ENCODE peak calls at places on chromosomes 1 and 21, in nine cellular contexts. One of them, this sample, is unnamed.

GRCh38 chr1:156407344-156407743 is 38.3 kb downstream of the RHBG start:
- DNase-seq in esophagus muscularis mucosa: no peak
- DNase-seq in aorta: no peak
- DNase-seq in psoas muscle: peak; percentile 26
- DNase-seq in left lung: no peak
- DNase-seq in iPS DF 6.9: no peak
- DNase-seq in mammary epithelial cell: no peak
- DNase-seq in Peyer's patch: no peak
- DNase-seq in effector memory CD4-positive, alpha-beta T cell: no peak
- DNase-seq in this sample: peak; percentile 75

GRCh38 chr21:39079617-39080016 is 103.6 kb downstream of the PSMG1 start:
- DNase-seq in esophagus muscularis mucosa: no peak
- DNase-seq in aorta: peak; percentile 93
- DNase-seq in psoas muscle: peak; percentile 76
- DNase-seq in left lung: peak; percentile 95
- DNase-seq in iPS DF 6.9: no peak
- DNase-seq in mammary epithelial cell: no peak
- DNase-seq in Peyer's patch: no peak
- DNase-seq in effector memory CD4-positive, alpha-beta T cell: no peak
- DNase-seq in this sample: no peak

GRCh38 chr1:20678599-20678998 is 17.4 kb upstream of the DDOST start:
- DNase-seq in esophagus muscularis mucosa: no peak
- DNase-seq in aorta: no peak
- DNase-seq in psoas muscle: no peak
- DNase-seq in left lung: no peak
- DNase-seq in iPS DF 6.9: no peak
- DNase-seq in mammary epithelial cell: no peak
- DNase-seq in Peyer's patch: peak; percentile 4
- DNase-seq in effector memory CD4-positive, alpha-beta T cell: no peak
- DNase-seq in this sample: no peak

GRCh38 chr21:15425049-15425448 is 304.7 kb upstream of the USP25 start:
- DNase-seq in esophagus muscularis mucosa: no peak
- DNase-seq in aorta: no peak
- DNase-seq in psoas muscle: no peak
- DNase-seq in left lung: no peak
- DNase-seq in iPS DF 6.9: no peak
- DNase-seq in mammary epithelial cell: no peak
- DNase-seq in Peyer's patch: no peak
- DNase-seq in effector memory CD4-positive, alpha-beta T cell: no peak
- DNase-seq in this sample: no peak

GRCh38 chr1:161958425-161958824 is 65.2 kb downstream of the OLFML2B start:
- DNase-seq in esophagus muscularis mucosa: no peak
- DNase-seq in aorta: no peak
- DNase-seq in psoas muscle: no peak
- DNase-seq in left lung: no peak
- DNase-seq in iPS DF 6.9: no peak
- DNase-seq in mammary epithelial cell: peak; percentile 88
- DNase-seq in Peyer's patch: no peak
- DNase-seq in effector memory CD4-positive, alpha-beta T cell: no peak
- DNase-seq in this sample: peak; percentile 72

GRCh38 chr1:101993703-101994102 is 3.0 kb downstream of the OLFM3 start:
- DNase-seq in esophagus muscularis mucosa: no peak
- DNase-seq in aorta: no peak
- DNase-seq in psoas muscle: no peak
- DNase-seq in left lung: no peak
- DNase-seq in iPS DF 6.9: no peak
- DNase-seq in mammary epithelial cell: no peak
- DNase-seq in Peyer's patch: no peak
- DNase-seq in effector memory CD4-positive, alpha-beta T cell: no peak
- DNase-seq in this sample: no peak

GRCh38 chr1:7261490-7261889 is 476.2 kb downstream of the CAMTA1 start:
- DNase-seq in esophagus muscularis mucosa: peak; percentile 39
- DNase-seq in aorta: no peak
- DNase-seq in psoas muscle: no peak
- DNase-seq in left lung: no peak
- DNase-seq in iPS DF 6.9: no peak
- DNase-seq in mammary epithelial cell: no peak
- DNase-seq in Peyer's patch: no peak
- DNase-seq in effector memory CD4-positive, alpha-beta T cell: no peak
- DNase-seq in this sample: no peak

GRCh38 chr1:201024251-201024998 is 911 bp upstream of the KIF21B start:
- DNase-seq in esophagus muscularis mucosa: no peak
- DNase-seq in aorta: no peak
- DNase-seq in psoas muscle: no peak
- DNase-seq in left lung: no peak
- DNase-seq in iPS DF 6.9: no peak
- DNase-seq in mammary epithelial cell: no peak
- DNase-seq in Peyer's patch: no peak
- DNase-seq in effector memory CD4-positive, alpha-beta T cell: no peak
- DNase-seq in this sample: no peak

GRCh38 chr21:41973427-41973831 is 19.6 kb upstream of the C2CD2 start:
- DNase-seq in esophagus muscularis mucosa: peak; percentile 42
- DNase-seq in aorta: no peak
- DNase-seq in psoas muscle: no peak
- DNase-seq in left lung: peak; percentile 38
- DNase-seq in iPS DF 6.9: no peak
- DNase-seq in mammary epithelial cell: no peak
- DNase-seq in Peyer's patch: peak; percentile 75
- DNase-seq in effector memory CD4-positive, alpha-beta T cell: no peak
- DNase-seq in this sample: no peak

GRCh38 chr21:44761747-44762208 is 39.8 kb downstream of the UBE2G2 start:
- DNase-seq in esophagus muscularis mucosa: no peak
- DNase-seq in aorta: no peak
- DNase-seq in psoas muscle: no peak
- DNase-seq in left lung: no peak
- DNase-seq in iPS DF 6.9: no peak
- DNase-seq in mammary epithelial cell: no peak
- DNase-seq in Peyer's patch: peak; percentile 60
- DNase-seq in effector memory CD4-positive, alpha-beta T cell: no peak
- DNase-seq in this sample: no peak

GRCh38 chr1:96969656-96970163 is 248.1 kb downstream of the PTBP2 start:
- DNase-seq in esophagus muscularis mucosa: no peak
- DNase-seq in aorta: no peak
- DNase-seq in psoas muscle: no peak
- DNase-seq in left lung: no peak
- DNase-seq in iPS DF 6.9: no peak
- DNase-seq in mammary epithelial cell: no peak
- DNase-seq in Peyer's patch: no peak
- DNase-seq in effector memory CD4-positive, alpha-beta T cell: no peak
- DNase-seq in this sample: no peak

GRCh38 chr1:7362947-7363346 is 408.1 kb upstream of the VAMP3 start:
- DNase-seq in esophagus muscularis mucosa: no peak
- DNase-seq in aorta: no peak
- DNase-seq in psoas muscle: no peak
- DNase-seq in left lung: no peak
- DNase-seq in iPS DF 6.9: no peak
- DNase-seq in mammary epithelial cell: no peak
- DNase-seq in Peyer's patch: no peak
- DNase-seq in effector memory CD4-positive, alpha-beta T cell: no peak
- DNase-seq in this sample: no peak

GRCh38 chr1:88697503-88697902 is 13.4 kb downstream of the PKN2 start:
- DNase-seq in esophagus muscularis mucosa: no peak
- DNase-seq in aorta: no peak
- DNase-seq in psoas muscle: no peak
- DNase-seq in left lung: no peak
- DNase-seq in iPS DF 6.9: no peak
- DNase-seq in mammary epithelial cell: no peak
- DNase-seq in Peyer's patch: no peak
- DNase-seq in effector memory CD4-positive, alpha-beta T cell: no peak
- DNase-seq in this sample: no peak

GRCh38 chr1:34918609-34919561 is 10.6 kb downstream of the DLGAP3 start:
- DNase-seq in esophagus muscularis mucosa: no peak
- DNase-seq in aorta: peak; percentile 56
- DNase-seq in psoas muscle: peak; percentile 51
- DNase-seq in left lung: no peak
- DNase-seq in iPS DF 6.9: no peak
- DNase-seq in mammary epithelial cell: no peak
- DNase-seq in Peyer's patch: no peak
- DNase-seq in effector memory CD4-positive, alpha-beta T cell: no peak
- DNase-seq in this sample: peak; percentile 48

GRCh38 chr1:109131800-109132199 is 17.9 kb downstream of the ELAPOR1 start:
- DNase-seq in esophagus muscularis mucosa: no peak
- DNase-seq in aorta: no peak
- DNase-seq in psoas muscle: no peak
- DNase-seq in left lung: no peak
- DNase-seq in iPS DF 6.9: no peak
- DNase-seq in mammary epithelial cell: no peak
- DNase-seq in Peyer's patch: no peak
- DNase-seq in effector memory CD4-positive, alpha-beta T cell: no peak
- DNase-seq in this sample: no peak

GRCh38 chr1:208135354-208135753 is 108.8 kb downstream of the PLXNA2 start:
- DNase-seq in esophagus muscularis mucosa: no peak
- DNase-seq in aorta: no peak
- DNase-seq in psoas muscle: no peak
- DNase-seq in left lung: no peak
- DNase-seq in iPS DF 6.9: no peak
- DNase-seq in mammary epithelial cell: peak; percentile 52
- DNase-seq in Peyer's patch: no peak
- DNase-seq in effector memory CD4-positive, alpha-beta T cell: no peak
- DNase-seq in this sample: no peak

GRCh38 chr21:41630249-41630648 is 122.3 kb upstream of the TMPRSS2 start:
- DNase-seq in esophagus muscularis mucosa: no peak
- DNase-seq in aorta: no peak
- DNase-seq in psoas muscle: no peak
- DNase-seq in left lung: no peak
- DNase-seq in iPS DF 6.9: no peak
- DNase-seq in mammary epithelial cell: peak; percentile 99
- DNase-seq in Peyer's patch: peak; percentile 84
- DNase-seq in effector memory CD4-positive, alpha-beta T cell: no peak
- DNase-seq in this sample: no peak

GRCh38 chr1:198558402-198558801 is 17.9 kb upstream of the ATP6V1G3 start:
- DNase-seq in esophagus muscularis mucosa: no peak
- DNase-seq in aorta: no peak
- DNase-seq in psoas muscle: no peak
- DNase-seq in left lung: no peak
- DNase-seq in iPS DF 6.9: no peak
- DNase-seq in mammary epithelial cell: no peak
- DNase-seq in Peyer's patch: no peak
- DNase-seq in effector memory CD4-positive, alpha-beta T cell: no peak
- DNase-seq in this sample: no peak
- H3K27ac ChIP-seq in esophagus muscularis mucosa: no peak overlapping the region
- H3K27ac ChIP-seq in aorta: no peak overlapping the region
- H3K27ac ChIP-seq in psoas muscle: no peak overlapping the region
- H3K27ac ChIP-seq in left lung: no peak overlapping the region
- H3K27ac ChIP-seq in iPS DF 6.9: no peak overlapping the region
- H3K27ac ChIP-seq in mammary epithelial cell: no peak overlapping the region
- H3K27ac ChIP-seq in Peyer's patch: no peak overlapping the region
- H3K27ac ChIP-seq in effector memory CD4-positive, alpha-beta T cell: no peak overlapping the region
- H3K27ac ChIP-seq in this sample: no peak overlapping the region

GRCh38 chr1:39105841-39106765 is 80.0 kb downstream of the NDUFS5 start:
- DNase-seq in esophagus muscularis mucosa: no peak
- DNase-seq in aorta: peak; percentile 76
- DNase-seq in psoas muscle: peak; percentile 70
- DNase-seq in left lung: peak; percentile 86
- DNase-seq in iPS DF 6.9: no peak
- DNase-seq in mammary epithelial cell: peak; percentile 53
- DNase-seq in Peyer's patch: no peak
- DNase-seq in effector memory CD4-positive, alpha-beta T cell: no peak
- DNase-seq in this sample: no peak

GRCh38 chr1:39102537-39103320 is 76.6 kb downstream of the NDUFS5 start:
- DNase-seq in esophagus muscularis mucosa: no peak
- DNase-seq in aorta: peak; percentile 75
- DNase-seq in psoas muscle: no peak
- DNase-seq in left lung: no peak
- DNase-seq in iPS DF 6.9: no peak
- DNase-seq in mammary epithelial cell: peak; percentile 68
- DNase-seq in Peyer's patch: no peak
- DNase-seq in effector memory CD4-positive, alpha-beta T cell: no peak
- DNase-seq in this sample: no peak

GRCh38 chr1:39105061-39105840 is 79.1 kb downstream of the NDUFS5 start:
- DNase-seq in esophagus muscularis mucosa: no peak
- DNase-seq in aorta: peak; percentile 86
- DNase-seq in psoas muscle: peak; percentile 88
- DNase-seq in left lung: peak; percentile 94
- DNase-seq in iPS DF 6.9: no peak
- DNase-seq in mammary epithelial cell: peak; percentile 76
- DNase-seq in Peyer's patch: peak; percentile 89
- DNase-seq in effector memory CD4-positive, alpha-beta T cell: peak; percentile 38
- DNase-seq in this sample: peak; percentile 40

GRCh38 chr1:39104158-39105060 is 78.3 kb downstream of the NDUFS5 start:
- DNase-seq in esophagus muscularis mucosa: no peak
- DNase-seq in aorta: peak; percentile 58
- DNase-seq in psoas muscle: peak; percentile 59
- DNase-seq in left lung: no peak
- DNase-seq in iPS DF 6.9: no peak
- DNase-seq in mammary epithelial cell: peak; percentile 48
- DNase-seq in Peyer's patch: no peak
- DNase-seq in effector memory CD4-positive, alpha-beta T cell: no peak
- DNase-seq in this sample: no peak

GRCh38 chr1:39103321-39104157 is 77.4 kb downstream of the NDUFS5 start:
- DNase-seq in esophagus muscularis mucosa: no peak
- DNase-seq in aorta: no peak
- DNase-seq in psoas muscle: no peak
- DNase-seq in left lung: no peak
- DNase-seq in iPS DF 6.9: no peak
- DNase-seq in mammary epithelial cell: peak; percentile 95
- DNase-seq in Peyer's patch: no peak
- DNase-seq in effector memory CD4-positive, alpha-beta T cell: no peak
- DNase-seq in this sample: no peak
- H3K27ac ChIP-seq in esophagus muscularis mucosa: peak overlapping the region; percentile 99
- H3K27ac ChIP-seq in aorta: no peak overlapping the region
- H3K27ac ChIP-seq in psoas muscle: peak overlapping the region; percentile 92
- H3K27ac ChIP-seq in left lung: peak overlapping the region; percentile 95
- H3K27ac ChIP-seq in iPS DF 6.9: peak overlapping the region; percentile 18
- H3K27ac ChIP-seq in mammary epithelial cell: peak overlapping the region; percentile 93
- H3K27ac ChIP-seq in Peyer's patch: no peak overlapping the region
- H3K27ac ChIP-seq in effector memory CD4-positive, alpha-beta T cell: no peak overlapping the region
- H3K27ac ChIP-seq in this sample: peak overlapping the region; percentile 92

GRCh38 chr1:112882271-112882744 is 73.7 kb downstream of the SLC16A1 start:
- DNase-seq in esophagus muscularis mucosa: no peak
- DNase-seq in aorta: no peak
- DNase-seq in psoas muscle: no peak
- DNase-seq in left lung: no peak
- DNase-seq in iPS DF 6.9: no peak
- DNase-seq in mammary epithelial cell: no peak
- DNase-seq in Peyer's patch: no peak
- DNase-seq in effector memory CD4-positive, alpha-beta T cell: no peak
- DNase-seq in this sample: no peak
- H3K27ac ChIP-seq in esophagus muscularis mucosa: no peak overlapping the region
- H3K27ac ChIP-seq in aorta: no peak overlapping the region
- H3K27ac ChIP-seq in psoas muscle: no peak overlapping the region
- H3K27ac ChIP-seq in left lung: no peak overlapping the region
- H3K27ac ChIP-seq in iPS DF 6.9: no peak overlapping the region
- H3K27ac ChIP-seq in mammary epithelial cell: no peak overlapping the region
- H3K27ac ChIP-seq in Peyer's patch: no peak overlapping the region
- H3K27ac ChIP-seq in effector memory CD4-positive, alpha-beta T cell: no peak overlapping the region
- H3K27ac ChIP-seq in this sample: no peak overlapping the region

DNA sequence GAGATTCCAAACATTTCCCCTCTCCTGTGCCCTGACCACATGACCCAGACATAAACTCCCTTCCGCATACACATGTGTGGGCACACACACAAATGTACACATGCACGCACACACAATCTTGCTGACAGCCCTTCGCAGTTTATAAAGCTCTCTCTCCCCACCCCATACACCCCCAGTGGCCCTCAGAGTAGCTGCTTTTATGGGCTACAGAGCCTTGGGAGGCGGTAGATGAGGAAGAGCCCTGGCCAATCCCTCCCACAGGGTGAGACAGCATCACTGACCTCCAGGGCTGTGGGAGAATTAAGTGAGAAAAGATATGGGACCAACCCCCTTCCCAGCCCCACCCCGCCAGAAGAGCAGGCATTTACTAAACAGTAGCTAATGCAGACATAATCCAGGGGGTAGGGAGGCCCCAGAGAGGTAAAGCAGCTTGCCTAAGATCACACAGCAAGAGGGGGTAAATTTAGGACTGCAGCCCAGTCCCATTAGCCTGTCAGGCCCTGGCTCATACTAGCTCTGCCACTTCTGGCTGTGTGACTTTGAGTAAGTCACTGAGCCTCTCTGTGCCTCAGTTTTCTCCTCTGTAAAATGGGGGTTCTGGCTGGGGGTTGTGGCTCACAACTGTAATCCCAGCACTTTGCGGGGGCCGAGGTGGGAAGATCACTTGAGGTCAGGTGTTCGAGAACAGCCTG is 5.1 kb downstream of the SDC3 start:
- DNase-seq in esophagus muscularis mucosa: no peak
- DNase-seq in aorta: peak; percentile 23
- DNase-seq in psoas muscle: no peak
- DNase-seq in left lung: peak; percentile 31
- DNase-seq in iPS DF 6.9: no peak
- DNase-seq in mammary epithelial cell: no peak
- DNase-seq in Peyer's patch: peak; percentile 11
- DNase-seq in effector memory CD4-positive, alpha-beta T cell: no peak
- DNase-seq in this sample: no peak
- H3K27ac ChIP-seq in esophagus muscularis mucosa: peak overlapping the region; percentile 94
- H3K27ac ChIP-seq in aorta: no peak overlapping the region
- H3K27ac ChIP-seq in psoas muscle: no peak overlapping the region
- H3K27ac ChIP-seq in left lung: peak overlapping the region; percentile 44
- H3K27ac ChIP-seq in iPS DF 6.9: no peak overlapping the region
- H3K27ac ChIP-seq in mammary epithelial cell: no peak overlapping the region
- H3K27ac ChIP-seq in Peyer's patch: no peak overlapping the region
- H3K27ac ChIP-seq in effector memory CD4-positive, alpha-beta T cell: no peak overlapping the region
- H3K27ac ChIP-seq in this sample: peak overlapping the region; percentile 16